ENCODE peak calls at places on chromosomes 2 and 18, in four cellular contexts. J is PC-3, P is SK-N-SH, S is GM23248. G is an unnamed sample.

GRCh38 chr18:9058426-9058825 is 44.1 kb upstream of the NDUFV2 start:
- DNase-seq in P (peak), J (no peak), S (no peak), G (no peak)

GRCh38 chr2:41116106-41116797 is 664.4 kb upstream of the SLC8A1 start:
- DNase-seq in P (no peak), J (peak), S (no peak), G (no peak)

GRCh38 chr2:26349690-26350089 is 3.1 kb upstream of the ADGRF3 start:
- DNase-seq in P (no peak), S (no peak), J (no peak), G (no peak)

GRCh38 chr2:16870677-16871076 is 205.0 kb upstream of the CYRIA start:
- DNase-seq in S (no peak), P (no peak), J (no peak), G (no peak)

GRCh38 chr2:128272586-128273468 is 45.8 kb downstream of the HS6ST1 start:
- DNase-seq in J (no peak), P (no peak), S (no peak), G (no peak)

GRCh38 chr2:194938066-194938465 is 719.0 kb upstream of the SLC39A10 start:
- DNase-seq in P (no peak), S (no peak), J (no peak), G (no peak)

GRCh38 chr2:236672606-236673005 is 103.0 kb downstream of the ACKR3 start:
- DNase-seq in S (no peak), J (no peak), P (no peak), G (no peak)

GRCh38 chr2:221554769-221555510 is 17.2 kb downstream of the EPHA4 start:
- DNase-seq in P (no peak), J (no peak), S (peak), G (no peak)

GRCh38 chr2:60794271-60794863 is 38.3 kb downstream of the PAPOLG start:
- DNase-seq in J (peak), S (peak), P (peak), G (peak)

GRCh38 chr2:189236066-189236465 is 56.5 kb upstream of the COL5A2 start:
- DNase-seq in S (peak), J (peak), P (no peak), G (no peak)

GRCh38 chr2:167451496-167452289 is 563.4 kb downstream of the XIRP2 start:
- DNase-seq in S (no peak), J (no peak), P (no peak), G (peak)

GRCh38 chr2:20584045-20584636 is 66.8 kb downstream of the HS1BP3 start:
- DNase-seq in J (peak), P (no peak), S (peak), G (no peak)

GRCh38 chr2:69915050-69915945 is at the start of gene MXD1:
- DNase-seq in P (peak), J (peak), S (peak), G (no peak)

GRCh38 chr18:38940863-38941531 is 1375.4 kb upstream of the CELF4 start:
- DNase-seq in S (peak), P (no peak), J (peak), G (peak)

GRCh38 chr2:26043862-26044736 is 10.2 kb downstream of the RAB10 start:
- DNase-seq in J (no peak), S (peak), P (no peak), G (peak)

GRCh38 chr2:52536929-52537460 is 1230.6 kb upstream of the CHAC2 start:
- DNase-seq in P (no peak), S (no peak), J (peak), G (no peak)

GRCh38 chr18:76713432-76713831 is 108.9 kb upstream of the ZNF236 start:
- DNase-seq in S (no peak), P (no peak), J (no peak), G (no peak)

GRCh38 chr2:239116456-239117246 is 268.8 kb downstream of the TWIST2 start:
- DNase-seq in S (peak), J (peak), P (no peak), G (no peak)

GRCh38 chr18:75475228-75475627 is 47.7 kb upstream of the SMIM21 start:
- DNase-seq in S (peak), J (peak), P (no peak), G (no peak)

GRCh38 chr18:32768646-32769206 is 4.1 kb downstream of the KLHL14 start:
- DNase-seq in S (no peak), P (no peak), J (no peak), G (no peak)
- TF ChIP-seq EZH2phosphoT487 in S (no peak), P (no peak), J (no peak), G (no peak)

GRCh38 chr2:71389379-71390072 is 57.9 kb downstream of the ZNF638 start:
- DNase-seq in S (no peak), P (no peak), J (no peak), G (no peak)

GRCh38 chr2:71388214-71388613 is 56.6 kb downstream of the ZNF638 start:
- DNase-seq in J (no peak), P (no peak), S (no peak), G (no peak)

GRCh38 chr2:71379086-71379485 is 47.5 kb downstream of the ZNF638 start:
- DNase-seq in S (peak), J (peak), P (no peak), G (peak)

GRCh38 chr2:71380665-71381064 is 49.1 kb downstream of the ZNF638 start:
- DNase-seq in J (no peak), S (no peak), P (no peak), G (no peak)

GRCh38 chr2:71385008-71385407 is 53.4 kb downstream of the ZNF638 start:
- DNase-seq in P (no peak), J (no peak), S (peak), G (no peak)
- TF ChIP-seq EZH2phosphoT487 in P (no peak), J (no peak), S (no peak), G (no peak)

DNA sequence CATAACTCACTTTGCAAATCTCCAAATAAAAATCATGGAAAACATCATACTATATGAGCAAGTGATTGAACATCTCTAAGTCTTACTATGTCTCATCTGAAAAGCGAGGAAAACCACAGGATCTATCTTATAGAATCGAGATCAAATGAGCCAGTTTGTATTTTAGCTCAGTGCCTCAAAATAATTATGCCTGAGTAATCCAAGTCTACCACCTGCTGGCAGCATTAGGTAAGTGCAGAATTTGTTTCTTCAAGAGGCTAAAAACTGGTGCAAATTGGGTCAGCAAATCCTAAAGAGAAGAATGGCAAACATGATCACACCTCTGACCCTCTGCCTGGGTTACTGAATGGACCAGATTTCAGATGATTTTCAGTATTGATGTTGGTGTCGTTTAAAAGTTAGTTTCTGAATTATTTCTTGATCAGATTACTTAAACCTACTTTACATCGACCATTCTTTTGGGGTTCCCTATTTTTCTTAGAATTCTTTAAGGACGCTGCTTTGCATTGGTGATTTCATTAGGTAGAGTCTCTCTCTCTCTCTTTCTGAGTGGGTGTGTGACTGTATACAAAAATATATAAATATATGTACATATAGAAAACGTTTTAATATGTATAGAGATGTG is 12.7 kb upstream of the FHOD3 start:
- DNase-seq in S (peak), J (peak), P (peak), G (peak)
- TF ChIP-seq EZH2phosphoT487 in S (no peak), J (no peak), P (no peak), G (no peak)

GRCh38 chr2:109098251-109098920 is 30.6 kb upstream of the SH3RF3 start:
- DNase-seq in J (peak), S (peak), P (no peak), G (no peak)
- TF ChIP-seq EZH2phosphoT487 in J (no peak), S (no peak), P (no peak), G (no peak)

GRCh38 chr2:8980096-8980495 is 23.4 kb downstream of the MBOAT2 start:
- DNase-seq in S (peak), P (no peak), J (no peak), G (no peak)
- TF ChIP-seq EZH2phosphoT487 in S (no peak), P (no peak), J (no peak), G (no peak)

GRCh38 chr18:79888016-79888415 is 63.4 kb downstream of the SLC66A2 start:
- DNase-seq in P (no peak), S (no peak), J (no peak), G (no peak)
- TF ChIP-seq EZH2phosphoT487 in P (no peak), S (no peak), J (no peak), G (no peak)

G was measured in MM.1S.